ENCODE peak calls at places on chromosomes 7 and 10, in seven cellular contexts. K is HTR-8/SVneo; I is activated T-helper 2 cell treated with anti-CD3 and anti-CD28 coated beads, Interferon-gamma antibody, Interleukin-2, Interleukin-4, amounts not matched to agents 10 μg/mL and 5 μg/mL and 100 μg/mL, durations not matched to agents 14 hours and 24 hours and 36 hours; M is CD4-positive, CD25-positive, alpha-beta regulatory T cell; G is sigmoid colon; Q is mesendoderm; N is T-cell. A is an unnamed sample.

GRCh38 chr7:99201027-99201426 is 6.9 kb downstream of the KPNA7 start:
- DNase-seq in K (peak), I (no peak), M (no peak), G (no peak), Q (no peak), N (no peak), A (no peak)

GRCh38 chr7:83321011-83321410 is 158.3 kb upstream of the PCLO start:
- DNase-seq in K (no peak), I (no peak), M (no peak), G (no peak), Q (no peak), N (no peak), A (no peak)

GRCh38 chr7:50552921-50553320 is 12.3 kb downstream of the DDC start:
- DNase-seq in K (no peak), I (no peak), M (no peak), G (peak), Q (peak), N (no peak), A (no peak)

GRCh38 chr7:128236924-128237586 is 4.0 kb upstream of the LEP start:
- DNase-seq in K (no peak), I (peak), M (peak), G (no peak), Q (peak), N (peak), A (no peak)

GRCh38 chr7:22445140-22445722 is 54.8 kb downstream of the STEAP1B start:
- DNase-seq in K (no peak), I (no peak), M (no peak), G (peak), Q (no peak), N (no peak), A (peak)

GRCh38 chr7:85890244-85890811 is 703.5 kb upstream of the SEMA3D start:
- DNase-seq in K (peak), I (no peak), M (no peak), G (no peak), Q (peak), N (no peak), A (no peak)

GRCh38 chr7:86814980-86815379 is 171.3 kb downstream of the GRM3 start:
- DNase-seq in K (peak), I (no peak), M (no peak), G (no peak), Q (peak), N (no peak), A (no peak)

GRCh38 chr7:121587454-121587853 is 191.3 kb upstream of the FAM3C start:
- DNase-seq in K (no peak), I (no peak), M (no peak), G (no peak), Q (no peak), N (no peak), A (no peak)

GRCh38 chr10:106401161-106401560 is 763.3 kb downstream of the SORCS1 start:
- DNase-seq in K (no peak), I (no peak), M (no peak), G (no peak), Q (peak), N (no peak), A (no peak)

GRCh38 chr7:19015066-19015465 is 102.4 kb downstream of the TWIST1 start:
- DNase-seq in K (no peak), I (no peak), M (no peak), G (no peak), Q (no peak), N (no peak), A (no peak)

GRCh38 chr10:21518629-21519321 is 6.7 kb downstream of the SKIDA1 start:
- DNase-seq in K (no peak), I (no peak), M (no peak), G (no peak), Q (peak), N (no peak), A (no peak)

GRCh38 chr7:33248663-33249062 is 119.3 kb downstream of the BBS9 start:
- DNase-seq in K (no peak), I (no peak), M (no peak), G (no peak), Q (no peak), N (no peak), A (no peak)

GRCh38 chr10:97362310-97363033 is 27.9 kb upstream of the FRAT2 start:
- DNase-seq in K (no peak), I (no peak), M (no peak), G (no peak), Q (no peak), N (no peak), A (no peak)

A was measured in B cell.